ENCODE peak calls at places on chromosomes 1 and 21, in four cellular contexts. One of them, this sample, is unnamed.
A peak's percentile ranks its signal among the peaks of the same experiment; 100 is the strongest.

GRCh38 chr1:166032901-166033371 is 133.9 kb downstream of the FAM78B start:
- DNase-seq in A549: no peak
- DNase-seq in HepG2: no peak
- DNase-seq in GM12878: no peak
- DNase-seq in this sample: no peak

GRCh38 chr1:22625262-22625925 is 11.0 kb upstream of the C1QA start:
- DNase-seq in A549: no peak
- DNase-seq in HepG2: no peak
- DNase-seq in GM12878: no peak
- DNase-seq in this sample: no peak

GRCh38 chr1:10267319-10267718 is 56.9 kb downstream of the KIF1B start:
- DNase-seq in A549: no peak
- DNase-seq in GM12878: no peak
- DNase-seq in HepG2: no peak
- DNase-seq in this sample: no peak

GRCh38 chr1:16249838-16250241 is 12.9 kb upstream of the CPLANE2 start:
- DNase-seq in GM12878: no peak
- DNase-seq in HepG2: peak; percentile 25
- DNase-seq in A549: no peak
- DNase-seq in this sample: no peak

GRCh38 chr1:63326473-63327380 is 4.4 kb downstream of the FOXD3 start:
- DNase-seq in A549: no peak
- DNase-seq in GM12878: no peak
- DNase-seq in HepG2: no peak
- DNase-seq in this sample: peak; percentile 55

GRCh38 chr1:65881070-65881594 is 88.4 kb downstream of the PDE4B start:
- DNase-seq in HepG2: no peak
- DNase-seq in A549: no peak
- DNase-seq in GM12878: no peak
- DNase-seq in this sample: no peak

GRCh38 chr1:99707535-99708142 is 58.8 kb downstream of the FRRS1 start:
- DNase-seq in A549: peak; percentile 21
- DNase-seq in GM12878: peak; percentile 11
- DNase-seq in HepG2: peak; percentile 55
- DNase-seq in this sample: peak; percentile 60

GRCh38 chr1:178362784-178363183 is 134.0 kb downstream of the CLEC20A start:
- DNase-seq in HepG2: no peak
- DNase-seq in GM12878: no peak
- DNase-seq in A549: no peak
- DNase-seq in this sample: no peak

GRCh38 chr1:212816567-212817278 is 25.0 kb downstream of the TATDN3 start:
- DNase-seq in GM12878: no peak
- DNase-seq in A549: no peak
- DNase-seq in HepG2: peak; percentile 93
- DNase-seq in this sample: peak; percentile 10

GRCh38 chr1:78155121-78155520 is 109.4 kb downstream of the GIPC2 start:
- DNase-seq in A549: no peak
- DNase-seq in HepG2: no peak
- DNase-seq in GM12878: no peak
- DNase-seq in this sample: no peak

GRCh38 chr1:211643324-211644212 is 31.9 kb downstream of the NEK2 start:
- DNase-seq in GM12878: no peak
- DNase-seq in HepG2: peak; percentile 96
- DNase-seq in A549: no peak
- DNase-seq in this sample: peak; percentile 78

GRCh38 chr1:114386129-114387037 is 124.6 kb downstream of the TRIM33 start:
- DNase-seq in GM12878: no peak
- DNase-seq in HepG2: no peak
- DNase-seq in A549: no peak
- DNase-seq in this sample: no peak

GRCh38 chr1:109466100-109466439 is 276 bp upstream of the SYPL2 start:
- DNase-seq in HepG2: no peak
- DNase-seq in A549: no peak
- DNase-seq in GM12878: no peak
- DNase-seq in this sample: no peak

GRCh38 chr21:43731476-43731875 is 12.5 kb downstream of the PDXK start:
- DNase-seq in HepG2: peak; percentile 88
- DNase-seq in GM12878: no peak
- DNase-seq in A549: no peak
- DNase-seq in this sample: no peak

GRCh38 chr1:117368116-117369108 is 1.2 kb downstream of the MAN1A2 start:
- DNase-seq in GM12878: no peak
- DNase-seq in A549: peak; percentile 6
- DNase-seq in HepG2: peak; percentile 26
- DNase-seq in this sample: no peak

GRCh38 chr1:243991650-243992049 is 59.4 kb upstream of the ZBTB18 start:
- DNase-seq in HepG2: no peak
- DNase-seq in GM12878: no peak
- DNase-seq in A549: no peak
- DNase-seq in this sample: no peak

GRCh38 chr1:180397190-180397589 is 105.2 kb downstream of the ACBD6 start:
- DNase-seq in GM12878: no peak
- DNase-seq in A549: no peak
- DNase-seq in HepG2: no peak
- DNase-seq in this sample: no peak

DNA sequence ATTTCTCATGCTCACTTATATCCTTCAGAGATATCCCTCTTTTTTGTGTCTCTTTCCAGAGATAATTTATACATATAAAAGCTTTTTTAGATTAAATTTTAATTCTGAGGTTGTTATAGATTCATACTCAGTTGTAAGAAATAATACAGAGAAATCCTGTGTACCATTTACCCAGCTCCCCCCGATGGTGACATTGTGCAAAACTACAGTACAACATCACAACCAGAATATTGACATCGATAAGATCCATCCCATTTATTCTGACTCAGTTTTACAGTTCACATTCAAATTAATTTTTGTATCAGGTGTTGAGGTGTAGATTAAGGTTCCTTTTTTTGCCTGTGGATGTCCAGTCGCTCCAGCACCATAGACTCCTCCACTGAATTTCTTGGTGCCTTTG is 14.3 kb downstream of the DMRTB1 start:
- DNase-seq in HepG2: no peak
- DNase-seq in A549: no peak
- DNase-seq in GM12878: no peak
- DNase-seq in this sample: no peak
- TF ChIP-seq CTCF in HepG2: no peak
- TF ChIP-seq CTCF in A549: no peak
- TF ChIP-seq CTCF in GM12878: no peak
- TF ChIP-seq CTCF in this sample: peak; percentile 56

DNA sequence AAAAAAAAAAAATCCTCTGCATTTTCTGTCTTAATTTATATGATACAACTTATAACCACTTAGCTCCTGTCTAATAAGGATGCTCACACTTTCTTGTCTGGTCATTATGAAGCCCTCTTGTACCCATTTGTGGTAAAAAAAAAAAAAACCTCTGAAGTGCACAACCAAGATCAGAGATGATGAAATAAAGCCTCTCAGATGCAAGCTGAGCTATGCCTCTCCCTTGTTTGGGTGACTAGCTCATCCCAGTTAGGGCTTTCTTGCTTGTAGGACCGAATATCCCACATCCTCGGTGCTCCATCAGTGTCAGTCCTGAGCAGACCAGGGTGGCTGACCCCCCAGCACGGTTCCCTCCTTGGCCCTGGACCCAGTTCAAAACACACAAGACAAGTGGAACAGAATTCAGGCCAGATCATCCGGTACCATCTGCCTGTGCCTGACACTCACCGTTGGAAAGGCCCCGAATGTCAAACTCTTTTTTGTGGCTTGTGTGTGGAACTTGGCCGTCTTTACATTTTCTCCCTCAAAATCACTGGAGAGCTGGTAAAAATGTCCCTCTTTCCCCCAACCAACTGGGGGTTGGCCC is 6.3 kb upstream of the SELENON start:
- DNase-seq in HepG2: no peak
- DNase-seq in A549: no peak
- DNase-seq in GM12878: no peak
- DNase-seq in this sample: no peak
- TF ChIP-seq PBX3 in HepG2: no peak
- TF ChIP-seq PBX3 in A549: no peak
- TF ChIP-seq PBX3 in GM12878: no peak
- TF ChIP-seq PBX3 in this sample: no peak

DNA sequence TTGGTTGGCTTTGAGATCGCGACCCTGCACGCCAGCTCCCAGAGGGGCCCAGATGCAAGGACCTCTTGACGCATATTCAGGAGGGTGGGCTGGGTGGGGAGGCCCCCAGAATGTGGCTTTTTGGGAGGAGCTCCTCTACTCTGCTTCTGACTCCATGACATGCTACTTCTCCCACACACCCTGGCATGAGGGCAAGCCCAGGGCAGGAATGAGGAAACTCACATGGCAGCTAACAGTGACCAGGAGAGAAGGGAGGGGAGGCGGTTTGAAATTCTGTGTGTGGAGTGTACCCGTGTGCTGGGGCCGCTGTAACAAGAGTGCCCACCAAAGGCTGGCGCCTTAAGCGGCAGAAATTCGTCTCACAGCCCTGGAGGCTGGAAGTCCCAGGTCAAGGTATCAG is 61.3 kb upstream of the GPR153 start:
- DNase-seq in HepG2: no peak
- DNase-seq in GM12878: no peak
- DNase-seq in A549: no peak
- DNase-seq in this sample: no peak
- TF ChIP-seq CTCF in HepG2: no peak
- TF ChIP-seq CTCF in GM12878: no peak
- TF ChIP-seq CTCF in A549: no peak
- TF ChIP-seq CTCF in this sample: no peak

DNA sequence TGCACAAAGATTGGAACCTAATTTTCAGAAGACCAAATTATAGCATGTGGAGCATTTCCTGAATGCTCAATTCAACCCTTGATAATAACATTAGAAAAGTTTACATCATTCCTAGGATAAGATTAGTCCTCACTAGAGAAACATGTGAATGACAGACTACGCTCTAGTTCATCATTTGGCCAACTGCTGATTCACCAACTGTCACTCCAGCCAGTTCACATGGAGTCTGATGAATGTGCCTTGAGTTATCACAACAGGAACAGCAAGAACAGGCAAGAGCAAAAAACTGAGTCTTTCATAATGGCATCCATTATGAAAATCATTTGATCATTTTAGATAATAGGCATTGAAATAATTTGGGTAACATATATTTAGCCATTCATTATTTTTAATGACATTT is 415.9 kb downstream of the PTPRC start:
- DNase-seq in GM12878: no peak
- DNase-seq in HepG2: no peak
- DNase-seq in A549: no peak
- DNase-seq in this sample: no peak
- TF ChIP-seq PBX3 in GM12878: no peak
- TF ChIP-seq PBX3 in HepG2: no peak
- TF ChIP-seq PBX3 in A549: no peak
- TF ChIP-seq PBX3 in this sample: no peak

DNA sequence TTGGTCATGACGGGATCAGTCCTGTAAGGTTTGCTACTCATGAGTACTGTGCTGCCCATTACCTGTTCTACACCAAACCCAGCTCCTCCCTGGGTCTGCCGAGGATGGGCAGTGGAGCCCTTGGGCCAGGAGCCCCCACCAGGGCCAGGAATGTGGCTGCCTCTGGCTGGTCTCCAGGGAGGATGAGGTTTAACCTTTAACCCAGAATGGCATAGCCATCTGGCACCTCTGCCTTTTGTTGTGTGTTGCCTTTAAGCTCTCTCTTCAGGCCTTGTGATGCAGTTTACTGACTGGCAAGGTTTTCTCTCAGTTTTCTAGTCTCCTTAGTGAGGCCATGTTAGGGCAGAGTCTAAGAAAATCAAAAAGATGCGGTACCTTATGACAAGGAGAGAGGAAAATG is 38.6 kb downstream of the SIPA1L2 start:
- DNase-seq in HepG2: no peak
- DNase-seq in GM12878: no peak
- DNase-seq in A549: no peak
- DNase-seq in this sample: no peak
- TF ChIP-seq CTCF in HepG2: no peak
- TF ChIP-seq CTCF in GM12878: no peak
- TF ChIP-seq CTCF in A549: no peak
- TF ChIP-seq CTCF in this sample: no peak

DNA sequence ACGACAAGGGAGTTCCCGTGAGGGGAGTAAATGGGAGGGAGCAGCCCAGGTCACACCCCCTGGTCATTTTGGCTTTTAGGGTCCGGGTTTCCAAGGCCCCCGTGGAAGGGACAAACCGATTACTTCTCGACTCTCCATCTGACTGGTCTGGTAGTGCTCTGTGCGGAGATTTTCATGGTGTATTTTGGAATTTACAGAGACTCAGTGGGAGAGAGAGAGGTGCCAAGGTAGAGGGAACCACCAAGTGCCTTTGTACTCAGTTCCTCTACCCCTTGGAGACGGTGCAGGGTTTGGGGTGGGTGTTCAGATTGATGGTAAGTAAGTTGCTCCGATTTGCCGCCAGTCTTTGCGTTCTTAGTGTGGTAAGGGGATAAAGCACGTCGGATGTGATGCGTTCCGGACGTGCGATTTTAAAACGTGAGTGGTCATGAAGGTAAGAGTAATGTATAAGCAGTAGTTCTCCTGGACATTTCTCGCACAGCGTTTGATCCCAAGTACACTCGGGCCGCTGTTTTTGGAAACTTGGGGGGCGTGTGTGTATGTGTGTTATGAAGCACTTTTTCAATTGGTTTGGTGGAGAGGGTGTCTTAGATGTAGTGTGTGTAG is 664 bp downstream of the SUCO start:
- DNase-seq in GM12878: no peak
- DNase-seq in A549: no peak
- DNase-seq in HepG2: peak; percentile 10
- DNase-seq in this sample: peak; percentile 44
- TF ChIP-seq PBX3 in GM12878: no peak
- TF ChIP-seq PBX3 in A549: no peak
- TF ChIP-seq PBX3 in HepG2: no peak
- TF ChIP-seq PBX3 in this sample: no peak

GRCh38 chr1:118827207-118827606 is 160.9 kb downstream of the TBX15 start:
- DNase-seq in GM12878: no peak
- DNase-seq in A549: no peak
- DNase-seq in HepG2: no peak
- DNase-seq in this sample: no peak

GRCh38 chr1:118821801-118822200 is 166.3 kb downstream of the TBX15 start:
- DNase-seq in A549: no peak
- DNase-seq in HepG2: no peak
- DNase-seq in GM12878: no peak
- DNase-seq in this sample: no peak

GRCh38 chr1:118825619-118826018 is 162.5 kb downstream of the TBX15 start:
- DNase-seq in GM12878: no peak
- DNase-seq in HepG2: no peak
- DNase-seq in A549: no peak
- DNase-seq in this sample: no peak

GRCh38 chr1:118826669-118827068 is 161.5 kb downstream of the TBX15 start:
- DNase-seq in GM12878: no peak
- DNase-seq in A549: no peak
- DNase-seq in HepG2: no peak
- DNase-seq in this sample: no peak
- TF ChIP-seq CTCF in GM12878: no peak
- TF ChIP-seq CTCF in A549: no peak
- TF ChIP-seq CTCF in HepG2: peak; percentile 11
- TF ChIP-seq CTCF in this sample: no peak

DNA sequence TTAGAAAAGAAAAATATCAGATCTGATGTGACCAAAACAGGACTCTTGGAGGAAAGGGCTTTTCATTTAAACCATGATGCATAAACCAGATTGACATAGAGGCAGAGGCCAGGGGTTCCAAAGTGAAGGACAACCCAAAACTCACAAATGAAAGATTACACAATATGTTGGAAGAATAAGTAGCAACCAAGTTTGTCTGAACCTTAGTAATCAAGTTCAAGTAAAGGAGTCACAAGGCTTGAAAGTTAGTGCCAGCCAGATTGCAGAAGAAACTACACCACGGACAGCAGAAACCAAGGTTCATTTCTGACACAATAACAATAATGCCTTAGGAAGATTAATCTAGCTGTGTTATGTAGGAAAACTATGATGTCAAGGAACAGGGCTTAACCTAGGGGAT is 124.6 kb downstream of the ZC3H11B start:
- DNase-seq in GM12878: no peak
- DNase-seq in HepG2: no peak
- DNase-seq in A549: no peak
- DNase-seq in this sample: no peak
- TF ChIP-seq PBX3 in GM12878: no peak
- TF ChIP-seq PBX3 in HepG2: no peak
- TF ChIP-seq PBX3 in A549: no peak
- TF ChIP-seq PBX3 in this sample: no peak